ENCODE peak calls at places on chromosomes 13 and 19, in five cellular contexts. One of them, this sample, is unnamed.

GRCh38 chr19:21569497-21569870 is 64.1 kb downstream of the ZNF429 start:
- ATAC-seq in activated naive CD4-positive, alpha-beta T cell treated with anti-CD3 and anti-CD28 coated beads, Interleukin-2, amount 50 U/mL, for 72 hours: peak; percentile 37
- ATAC-seq in left colon: peak; percentile 51
- ATAC-seq in body of pancreas: peak; percentile 70
- ATAC-seq in pancreas: peak; percentile 39
- ATAC-seq in this sample: peak; percentile 71

GRCh38 chr13:112117955-112118302 is 51.0 kb downstream of the SOX1 start:
- ATAC-seq in activated naive CD4-positive, alpha-beta T cell treated with anti-CD3 and anti-CD28 coated beads, Interleukin-2, amount 50 U/mL, for 72 hours: no peak
- ATAC-seq in left colon: no peak
- ATAC-seq in body of pancreas: no peak
- ATAC-seq in pancreas: no peak
- ATAC-seq in this sample: no peak

GRCh38 chr19:39995794-39996193 is 1.1 kb upstream of the ZNF546 start:
- ATAC-seq in activated naive CD4-positive, alpha-beta T cell treated with anti-CD3 and anti-CD28 coated beads, Interleukin-2, amount 50 U/mL, for 72 hours: no peak
- ATAC-seq in left colon: no peak
- ATAC-seq in body of pancreas: no peak
- ATAC-seq in pancreas: no peak
- ATAC-seq in this sample: no peak

GRCh38 chr19:17560205-17560595 is 4.8 kb downstream of the COLGALT1 start:
- ATAC-seq in activated naive CD4-positive, alpha-beta T cell treated with anti-CD3 and anti-CD28 coated beads, Interleukin-2, amount 50 U/mL, for 72 hours: no peak
- ATAC-seq in left colon: no peak
- ATAC-seq in body of pancreas: no peak
- ATAC-seq in pancreas: no peak
- ATAC-seq in this sample: no peak

GRCh38 chr19:461664-462551 is 1.1 kb upstream of the SHC2 start:
- ATAC-seq in activated naive CD4-positive, alpha-beta T cell treated with anti-CD3 and anti-CD28 coated beads, Interleukin-2, amount 50 U/mL, for 72 hours: peak; percentile 41
- ATAC-seq in left colon: peak; percentile 72
- ATAC-seq in body of pancreas: peak; percentile 85
- ATAC-seq in pancreas: peak; percentile 86
- ATAC-seq in this sample: no peak

GRCh38 chr19:5628919-5629481 is 6.1 kb downstream of the SAFB start:
- ATAC-seq in activated naive CD4-positive, alpha-beta T cell treated with anti-CD3 and anti-CD28 coated beads, Interleukin-2, amount 50 U/mL, for 72 hours: no peak
- ATAC-seq in left colon: no peak
- ATAC-seq in body of pancreas: no peak
- ATAC-seq in pancreas: no peak
- ATAC-seq in this sample: no peak

GRCh38 chr19:2627319-2627829 is 75.1 kb downstream of the GNG7 start:
- ATAC-seq in activated naive CD4-positive, alpha-beta T cell treated with anti-CD3 and anti-CD28 coated beads, Interleukin-2, amount 50 U/mL, for 72 hours: peak; percentile 90
- ATAC-seq in left colon: peak; percentile 15
- ATAC-seq in body of pancreas: peak; percentile 91
- ATAC-seq in pancreas: peak; percentile 90
- ATAC-seq in this sample: peak; percentile 96

GRCh38 chr19:17097593-17098126 is 22.1 kb downstream of the MYO9B start:
- ATAC-seq in activated naive CD4-positive, alpha-beta T cell treated with anti-CD3 and anti-CD28 coated beads, Interleukin-2, amount 50 U/mL, for 72 hours: no peak
- ATAC-seq in left colon: peak; percentile 67
- ATAC-seq in body of pancreas: peak; percentile 33
- ATAC-seq in pancreas: peak; percentile 38
- ATAC-seq in this sample: no peak

GRCh38 chr13:52921194-52921593 is 72.8 kb upstream of the PCDH8 start:
- ATAC-seq in activated naive CD4-positive, alpha-beta T cell treated with anti-CD3 and anti-CD28 coated beads, Interleukin-2, amount 50 U/mL, for 72 hours: no peak
- ATAC-seq in left colon: no peak
- ATAC-seq in body of pancreas: no peak
- ATAC-seq in pancreas: no peak
- ATAC-seq in this sample: no peak

GRCh38 chr13:43767351-43767901 is 19.3 kb downstream of the ENOX1 start:
- ATAC-seq in activated naive CD4-positive, alpha-beta T cell treated with anti-CD3 and anti-CD28 coated beads, Interleukin-2, amount 50 U/mL, for 72 hours: no peak
- ATAC-seq in left colon: no peak
- ATAC-seq in body of pancreas: peak; percentile 73
- ATAC-seq in pancreas: peak; percentile 68
- ATAC-seq in this sample: no peak

GRCh38 chr19:3469638-3470499 is 10.5 kb downstream of the SMIM24 start:
- ATAC-seq in activated naive CD4-positive, alpha-beta T cell treated with anti-CD3 and anti-CD28 coated beads, Interleukin-2, amount 50 U/mL, for 72 hours: no peak
- ATAC-seq in left colon: no peak
- ATAC-seq in body of pancreas: no peak
- ATAC-seq in pancreas: peak; percentile 6
- ATAC-seq in this sample: peak; percentile 19